ENCODE peak calls at places on chromosomes 5 and 9, in nine cellular contexts. U is effector memory CD4-positive, alpha-beta T cell; Z is heart right ventricle; Y is adipocyte; K is uterus; N is GM23338; W is A549; I is HCT116; X is mucosa of descending colon. B is an unnamed sample.

GRCh38 chr9:136712690-136713554 is 550 bp downstream of the DIPK1B start:
- DNase-seq in Z (no peak), I (no peak), X (no peak), K (no peak), W (no peak), Y (no peak), U (no peak), N (no peak), B (no peak)

GRCh38 chr5:6962256-6962655 is 249.0 kb downstream of the TENT4A start:
- DNase-seq in N (no peak), Y (no peak), X (no peak), U (no peak), Z (no peak), I (no peak), K (no peak), W (no peak), B (no peak)

GRCh38 chr5:2917524-2917923 is 166.0 kb upstream of the IRX2 start:
- DNase-seq in I (no peak), U (no peak), Z (no peak), Y (no peak), X (no peak), K (no peak), W (no peak), N (no peak), B (no peak)

GRCh38 chr9:73009649-73010288 is 56.9 kb upstream of the ALDH1A1 start:
- DNase-seq in N (peak; percentile 30), K (no peak), I (no peak), W (no peak), X (no peak), U (no peak), Y (no peak), Z (no peak), B (no peak)

GRCh38 chr5:134510970-134511795 is 14.3 kb upstream of the JADE2 start:
- DNase-seq in Z (no peak), U (no peak), K (no peak), X (peak; percentile 28), Y (peak; percentile 6), N (peak; percentile 90), I (no peak), W (no peak), B (no peak)

GRCh38 chr9:71446499-71447411 is 321.6 kb downstream of the CEMIP2 start:
- DNase-seq in Y (peak; percentile 88), K (no peak), I (no peak), U (no peak), X (peak; percentile 55), W (peak; percentile 40), N (peak; percentile 97), Z (peak; percentile 21), B (peak; percentile 42)

GRCh38 chr5:35030426-35030825 is 17.3 kb downstream of the AGXT2 start:
- DNase-seq in I (no peak), K (no peak), Y (no peak), Z (no peak), X (no peak), W (no peak), N (no peak), U (no peak), B (no peak)

GRCh38 chr5:19975795-19976194 is 12.2 kb downstream of the CDH18 start:
- DNase-seq in Z (no peak), Y (no peak), K (no peak), N (no peak), I (no peak), U (no peak), X (no peak), W (no peak), B (no peak)

GRCh38 chr5:141521244-141521781 is 32.4 kb downstream of the PCDHGC5 start:
- DNase-seq in W (peak; percentile 74), I (peak; percentile 98), K (peak; percentile 38), X (peak; percentile 54), Z (peak; percentile 80), U (no peak), N (no peak), Y (peak; percentile 96), B (no peak)

GRCh38 chr9:92706218-92706940 is 36.4 kb upstream of the IPPK start:
- DNase-seq in Z (no peak), K (no peak), I (peak; percentile 54), X (no peak), U (no peak), W (no peak), Y (no peak), N (peak; percentile 81), B (no peak)

GRCh38 chr5:139275536-139276297 is 17.8 kb upstream of the MATR3 start:
- DNase-seq in K (no peak), Y (no peak), U (no peak), N (no peak), W (no peak), X (peak; percentile 43), I (no peak), Z (no peak), B (no peak)

GRCh38 chr5:142253938-142254895 is 70.6 kb downstream of the SPRY4 start:
- DNase-seq in Y (peak; percentile 10), X (no peak), K (no peak), N (no peak), U (no peak), Z (no peak), W (no peak), I (no peak), B (no peak)

GRCh38 chr9:77488439-77489126 is 159.5 kb downstream of the GNA14 start:
- DNase-seq in X (no peak), I (peak; percentile 7), U (no peak), Z (no peak), N (peak; percentile 79), K (no peak), W (no peak), Y (peak; percentile 71), B (no peak)

GRCh38 chr9:134218230-134218629 is 53.9 kb upstream of the RNU6ATAC start:
- DNase-seq in N (no peak), I (no peak), Z (no peak), X (no peak), U (no peak), Y (no peak), K (no peak), W (no peak), B (peak; percentile 26)

GRCh38 chr9:123353984-123354591 is 1.9 kb upstream of the CRB2 start:
- DNase-seq in U (no peak), Z (peak; percentile 55), W (peak; percentile 84), X (peak; percentile 81), N (peak; percentile 91), I (peak; percentile 52), Y (peak; percentile 76), K (peak; percentile 76), B (peak; percentile 54)

GRCh38 chr5:15496886-15497285 is 3.1 kb upstream of the FBXL7 start:
- DNase-seq in Z (no peak), X (no peak), N (no peak), W (no peak), I (no peak), K (no peak), U (no peak), Y (no peak), B (no peak)

GRCh38 chr5:15501057-15501791 is 1.2 kb downstream of the FBXL7 start:
- DNase-seq in I (no peak), W (peak; percentile 13), U (no peak), K (peak; percentile 47), Y (peak; percentile 93), N (peak; percentile 90), X (peak; percentile 28), Z (peak; percentile 68), B (peak; percentile 51)

GRCh38 chr5:15502208-15502607 is 2.2 kb downstream of the FBXL7 start:
- DNase-seq in W (no peak), Y (peak; percentile 67), X (no peak), K (no peak), U (no peak), Z (no peak), I (no peak), N (no peak), B (no peak)

GRCh38 chr5:15500326-15500958 is 462 bp downstream of the FBXL7 start:
- DNase-seq in I (no peak), W (peak; percentile 3), K (peak; percentile 60), X (peak; percentile 28), Z (peak; percentile 70), U (no peak), Y (peak; percentile 79), N (peak; percentile 59), B (peak; percentile 75)

GRCh38 chr5:15499528-15500325 is at the start of gene FBXL7:
- DNase-seq in U (no peak), Z (peak; percentile 86), Y (peak; percentile 95), N (peak; percentile 94), X (peak; percentile 41), K (peak; percentile 82), I (no peak), W (peak; percentile 28), B (peak; percentile 81)
- H3K4me3 ChIP-seq in U (no peak within 1 kb of the TSS), Z (peak within 1 kb of the TSS; percentile 78), Y (peak within 1 kb of the TSS; percentile 81), N (peak within 1 kb of the TSS; percentile 74), X (peak within 1 kb of the TSS; percentile 17), K (peak within 1 kb of the TSS; percentile 92), I (no peak within 1 kb of the TSS), W (peak within 1 kb of the TSS; percentile 79), B (peak within 1 kb of the TSS; percentile 69)

GRCh38 chr9:129857207-129857606 is 21.9 kb downstream of the USP20 start:
- DNase-seq in X (no peak), Z (no peak), U (no peak), N (no peak), Y (no peak), I (no peak), K (no peak), W (no peak), B (peak; percentile 41)
- H3K4me1 ChIP-seq in X (no peaks in the 10 kb centered on the region), Z (no peaks in the 10 kb centered on the region), U (peaks cover 26% of the 10 kb centered on the region), N (no peaks in the 10 kb centered on the region), Y (no peaks in the 10 kb centered on the region), I (no peaks in the 10 kb centered on the region), K (no peaks in the 10 kb centered on the region), W (no peaks in the 10 kb centered on the region), B (no peaks in the 10 kb centered on the region)

GRCh38 chr5:107529618-107530017 is 141.1 kb downstream of the EFNA5 start:
- DNase-seq in W (no peak), Y (no peak), I (no peak), X (no peak), Z (no peak), N (no peak), K (no peak), U (no peak), B (no peak)
- H3K4me3 ChIP-seq in W (no peak overlapping the region), Y (no peak overlapping the region), I (no peak overlapping the region), X (no peak overlapping the region), Z (no peak overlapping the region), N (no peak overlapping the region), K (no peak overlapping the region), U (no peak overlapping the region), B (no peak overlapping the region)

DNA sequence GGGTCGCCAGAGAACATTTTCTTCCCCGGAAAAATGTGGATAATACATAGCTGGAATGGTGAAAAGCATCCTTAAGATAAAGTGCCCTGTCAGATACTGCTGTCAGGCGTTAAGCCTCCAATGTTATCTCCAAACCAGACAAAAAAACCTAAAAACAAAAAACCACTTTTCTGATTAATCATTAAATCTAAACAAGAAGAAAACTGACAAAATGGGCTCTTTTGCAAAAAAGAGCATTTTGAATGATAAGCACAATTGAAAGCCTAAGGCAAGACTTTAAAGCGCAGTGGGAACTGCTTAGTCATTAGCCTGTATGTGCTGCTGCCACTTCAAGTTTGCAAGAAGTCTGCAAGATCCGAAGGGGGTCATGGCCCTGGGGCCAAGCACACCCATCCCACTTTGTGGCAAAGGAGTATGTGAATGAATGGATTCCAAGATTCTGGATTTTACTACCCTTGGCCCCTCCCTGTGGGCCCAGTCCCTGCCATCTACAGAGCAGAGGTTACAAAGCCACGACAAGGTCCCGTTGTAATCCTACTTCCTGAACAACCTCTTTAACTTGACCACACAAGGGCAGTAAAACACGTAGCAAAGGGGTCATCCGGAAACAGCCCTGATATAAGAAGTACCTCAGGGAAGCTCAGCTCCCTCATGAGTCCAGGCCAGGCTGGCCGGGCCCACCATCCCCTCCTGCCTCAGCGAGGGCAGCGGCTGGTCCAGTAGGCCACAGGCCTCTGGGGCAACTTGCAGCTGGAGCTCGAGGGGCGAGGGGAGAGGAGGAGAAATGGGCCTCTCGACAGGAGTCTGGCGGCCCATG is 29.7 kb downstream of the SHB start:
- DNase-seq in W (no peak), X (no peak), U (no peak), Y (peak; percentile 48), Z (no peak), K (no peak), I (peak; percentile 42), N (no peak), B (peak; percentile 51)
- H3K4me1 ChIP-seq in W (peaks cover 88% of the 10 kb centered on the region), X (no peaks in the 10 kb centered on the region), U (no peaks in the 10 kb centered on the region), Y (peaks cover 46% of the 10 kb centered on the region), Z (peaks cover 91% of the 10 kb centered on the region), K (no peaks in the 10 kb centered on the region), I (peaks cover 91% of the 10 kb centered on the region), N (no peaks in the 10 kb centered on the region), B (peaks cover 40% of the 10 kb centered on the region)